ENCODE peak calls at places on chromosomes 16 and 17, in ten cellular contexts. Y, X, M, O, A, F, V, T, Z and B are unnamed samples.

GRCh38 chr16:81708459-81709368 is 70.4 kb upstream of the PLCG2 start:
- DNase-seq in V (no peak), T (no peak), X (peak), A (no peak), Z (no peak), M (peak), F (no peak), O (no peak), Y (no peak), B (peak)

GRCh38 chr17:40859536-40859935 is 7.5 kb downstream of the KRT12 start:
- DNase-seq in F (no peak), X (no peak), Y (no peak), Z (no peak), T (no peak), V (no peak), O (no peak), M (no peak), A (no peak), B (no peak)

GRCh38 chr16:55418586-55418985 is 60.4 kb upstream of the MMP2 start:
- DNase-seq in F (no peak), O (no peak), A (no peak), V (no peak), Z (no peak), X (no peak), T (no peak), M (no peak), Y (no peak), B (no peak)

GRCh38 chr17:18176152-18176551 is 7.5 kb upstream of the ALKBH5 start:
- DNase-seq in A (no peak), Z (no peak), Y (no peak), O (no peak), T (no peak), M (no peak), V (no peak), F (no peak), X (no peak), B (no peak)

GRCh38 chr17:44492706-44493272 is 10.4 kb downstream of the GPATCH8 start:
- DNase-seq in Y (no peak), Z (no peak), X (no peak), F (no peak), T (no peak), V (no peak), O (no peak), A (no peak), M (no peak), B (no peak)

GRCh38 chr16:336269-336668 is 16.3 kb downstream of the AXIN1 start:
- DNase-seq in Z (no peak), Y (no peak), T (no peak), X (no peak), M (peak), O (no peak), A (no peak), V (no peak), F (no peak), B (no peak)

GRCh38 chr16:82936941-82937551 is 310.3 kb downstream of the CDH13 start:
- DNase-seq in X (no peak), O (no peak), F (no peak), V (no peak), A (no peak), T (peak), Z (no peak), Y (no peak), M (no peak), B (no peak)

GRCh38 chr17:72726936-72727335 is 365.6 kb downstream of the SLC39A11 start:
- DNase-seq in V (no peak), Y (peak), X (no peak), M (no peak), T (peak), Z (no peak), F (peak), O (no peak), A (no peak), B (no peak)

GRCh38 chr17:80070375-80071115 is 30.8 kb upstream of the GAA start:
- DNase-seq in F (no peak), A (no peak), Y (no peak), X (no peak), T (no peak), V (no peak), M (no peak), O (no peak), Z (no peak), B (no peak)

GRCh38 chr16:89581045-89581695 is 5.6 kb downstream of the CPNE7 start:
- DNase-seq in V (peak), F (no peak), T (peak), O (no peak), Z (peak), Y (no peak), A (no peak), X (no peak), M (no peak), B (no peak)

GRCh38 chr16:10990378-10990777 is 46.0 kb downstream of the CLEC16A start:
- DNase-seq in F (no peak), O (no peak), M (no peak), T (no peak), V (no peak), Y (no peak), A (no peak), Z (no peak), X (no peak), B (no peak)

GRCh38 chr16:57708168-57708567 is 13.6 kb downstream of the DRC7 start:
- DNase-seq in A (no peak), V (no peak), F (no peak), X (no peak), T (no peak), M (no peak), Y (no peak), O (no peak), Z (no peak), B (no peak)

GRCh38 chr17:38815576-38816193 is 9.4 kb downstream of the CWC25 start:
- DNase-seq in F (no peak), V (peak), T (peak), A (no peak), Y (no peak), M (no peak), O (no peak), Z (no peak), X (no peak), B (no peak)